ENCODE peak calls at places on chromosomes 12 and 14, in five cellular contexts. One of them, this sample, is unnamed.

GRCh38 chr12:6044082-6044481 is 80.4 kb downstream of the VWF start:
- DNase-seq in naive thymus-derived CD8-positive, alpha-beta T cell: no peak
- DNase-seq in fibroblast of pulmonary artery: no peak
- DNase-seq in IMR-90: no peak
- DNase-seq in stimulated activated CD4-positive, alpha-beta T cell treated with anti-CD3 and anti-CD28 coated beads, TNF-alpha, amount 100 ng/mL, for 24 hours: no peak
- DNase-seq in this sample: no peak

GRCh38 chr14:78253986-78254385 is 83.8 kb downstream of the NRXN3 start:
- DNase-seq in fibroblast of pulmonary artery: peak; percentile 3
- DNase-seq in stimulated activated CD4-positive, alpha-beta T cell treated with anti-CD3 and anti-CD28 coated beads, TNF-alpha, amount 100 ng/mL, for 24 hours: no peak
- DNase-seq in IMR-90: peak; percentile 43
- DNase-seq in naive thymus-derived CD8-positive, alpha-beta T cell: no peak
- DNase-seq in this sample: peak; percentile 82

GRCh38 chr12:76688627-76689026 is 75.3 kb upstream of the ZDHHC17 start:
- DNase-seq in stimulated activated CD4-positive, alpha-beta T cell treated with anti-CD3 and anti-CD28 coated beads, TNF-alpha, amount 100 ng/mL, for 24 hours: no peak
- DNase-seq in fibroblast of pulmonary artery: no peak
- DNase-seq in naive thymus-derived CD8-positive, alpha-beta T cell: no peak
- DNase-seq in IMR-90: no peak
- DNase-seq in this sample: no peak

GRCh38 chr14:91373591-91374245 is 43.9 kb downstream of the CCDC88C start:
- DNase-seq in stimulated activated CD4-positive, alpha-beta T cell treated with anti-CD3 and anti-CD28 coated beads, TNF-alpha, amount 100 ng/mL, for 24 hours: no peak
- DNase-seq in naive thymus-derived CD8-positive, alpha-beta T cell: no peak
- DNase-seq in fibroblast of pulmonary artery: no peak
- DNase-seq in IMR-90: no peak
- DNase-seq in this sample: no peak

GRCh38 chr12:28851781-28852180 is 297.3 kb upstream of the FAR2 start:
- DNase-seq in naive thymus-derived CD8-positive, alpha-beta T cell: no peak
- DNase-seq in fibroblast of pulmonary artery: no peak
- DNase-seq in IMR-90: peak; percentile 14
- DNase-seq in stimulated activated CD4-positive, alpha-beta T cell treated with anti-CD3 and anti-CD28 coated beads, TNF-alpha, amount 100 ng/mL, for 24 hours: no peak
- DNase-seq in this sample: no peak

GRCh38 chr12:9925746-9926393 is 6.3 kb downstream of the CLEC2A start:
- DNase-seq in naive thymus-derived CD8-positive, alpha-beta T cell: peak; percentile 10
- DNase-seq in IMR-90: peak; percentile 41
- DNase-seq in stimulated activated CD4-positive, alpha-beta T cell treated with anti-CD3 and anti-CD28 coated beads, TNF-alpha, amount 100 ng/mL, for 24 hours: no peak
- DNase-seq in fibroblast of pulmonary artery: peak; percentile 71
- DNase-seq in this sample: peak; percentile 64

GRCh38 chr12:110657747-110658146 is 31.2 kb downstream of the HVCN1 start:
- DNase-seq in naive thymus-derived CD8-positive, alpha-beta T cell: no peak
- DNase-seq in stimulated activated CD4-positive, alpha-beta T cell treated with anti-CD3 and anti-CD28 coated beads, TNF-alpha, amount 100 ng/mL, for 24 hours: no peak
- DNase-seq in fibroblast of pulmonary artery: no peak
- DNase-seq in IMR-90: no peak
- DNase-seq in this sample: no peak

GRCh38 chr12:92553389-92553788 is 149.4 kb upstream of the PLEKHG7 start:
- DNase-seq in naive thymus-derived CD8-positive, alpha-beta T cell: no peak
- DNase-seq in IMR-90: no peak
- DNase-seq in stimulated activated CD4-positive, alpha-beta T cell treated with anti-CD3 and anti-CD28 coated beads, TNF-alpha, amount 100 ng/mL, for 24 hours: no peak
- DNase-seq in fibroblast of pulmonary artery: peak; percentile 35
- DNase-seq in this sample: no peak

GRCh38 chr14:67245104-67245503 is 3.9 kb downstream of the PALS1 start:
- DNase-seq in stimulated activated CD4-positive, alpha-beta T cell treated with anti-CD3 and anti-CD28 coated beads, TNF-alpha, amount 100 ng/mL, for 24 hours: no peak
- DNase-seq in naive thymus-derived CD8-positive, alpha-beta T cell: no peak
- DNase-seq in IMR-90: no peak
- DNase-seq in fibroblast of pulmonary artery: no peak
- DNase-seq in this sample: no peak

GRCh38 chr14:90726656-90727055 is 89.6 kb downstream of the TTC7B start:
- DNase-seq in fibroblast of pulmonary artery: peak; percentile 36
- DNase-seq in IMR-90: peak; percentile 37
- DNase-seq in naive thymus-derived CD8-positive, alpha-beta T cell: no peak
- DNase-seq in stimulated activated CD4-positive, alpha-beta T cell treated with anti-CD3 and anti-CD28 coated beads, TNF-alpha, amount 100 ng/mL, for 24 hours: no peak
- DNase-seq in this sample: peak; percentile 32

GRCh38 chr12:94561943-94562411 is 88.4 kb downstream of the TMCC3 start:
- DNase-seq in stimulated activated CD4-positive, alpha-beta T cell treated with anti-CD3 and anti-CD28 coated beads, TNF-alpha, amount 100 ng/mL, for 24 hours: no peak
- DNase-seq in fibroblast of pulmonary artery: no peak
- DNase-seq in IMR-90: no peak
- DNase-seq in naive thymus-derived CD8-positive, alpha-beta T cell: no peak
- DNase-seq in this sample: no peak

GRCh38 chr14:73476451-73476905 is 14.3 kb upstream of the RIOX1 start:
- DNase-seq in fibroblast of pulmonary artery: no peak
- DNase-seq in stimulated activated CD4-positive, alpha-beta T cell treated with anti-CD3 and anti-CD28 coated beads, TNF-alpha, amount 100 ng/mL, for 24 hours: no peak
- DNase-seq in naive thymus-derived CD8-positive, alpha-beta T cell: no peak
- DNase-seq in IMR-90: no peak
- DNase-seq in this sample: no peak

GRCh38 chr12:52401526-52401925 is 4.6 kb downstream of the KRT82 start:
- DNase-seq in fibroblast of pulmonary artery: no peak
- DNase-seq in stimulated activated CD4-positive, alpha-beta T cell treated with anti-CD3 and anti-CD28 coated beads, TNF-alpha, amount 100 ng/mL, for 24 hours: no peak
- DNase-seq in IMR-90: no peak
- DNase-seq in naive thymus-derived CD8-positive, alpha-beta T cell: no peak
- DNase-seq in this sample: no peak

GRCh38 chr14:68363841-68364711 is 428.8 kb downstream of the ZFP36L1 start:
- DNase-seq in naive thymus-derived CD8-positive, alpha-beta T cell: no peak
- DNase-seq in IMR-90: peak; percentile 62
- DNase-seq in fibroblast of pulmonary artery: peak; percentile 61
- DNase-seq in stimulated activated CD4-positive, alpha-beta T cell treated with anti-CD3 and anti-CD28 coated beads, TNF-alpha, amount 100 ng/mL, for 24 hours: no peak
- DNase-seq in this sample: no peak

GRCh38 chr12:131097247-131098177 is 143.8 kb downstream of the ADGRD1 start:
- DNase-seq in stimulated activated CD4-positive, alpha-beta T cell treated with anti-CD3 and anti-CD28 coated beads, TNF-alpha, amount 100 ng/mL, for 24 hours: no peak
- DNase-seq in fibroblast of pulmonary artery: no peak
- DNase-seq in naive thymus-derived CD8-positive, alpha-beta T cell: no peak
- DNase-seq in IMR-90: no peak
- DNase-seq in this sample: no peak

GRCh38 chr12:5577239-5577638 is 145.3 kb downstream of the NTF3 start:
- DNase-seq in naive thymus-derived CD8-positive, alpha-beta T cell: no peak
- DNase-seq in stimulated activated CD4-positive, alpha-beta T cell treated with anti-CD3 and anti-CD28 coated beads, TNF-alpha, amount 100 ng/mL, for 24 hours: no peak
- DNase-seq in IMR-90: no peak
- DNase-seq in fibroblast of pulmonary artery: no peak
- DNase-seq in this sample: no peak

GRCh38 chr12:59494617-59495016 is 101.2 kb upstream of the SLC16A7 start:
- DNase-seq in naive thymus-derived CD8-positive, alpha-beta T cell: no peak
- DNase-seq in stimulated activated CD4-positive, alpha-beta T cell treated with anti-CD3 and anti-CD28 coated beads, TNF-alpha, amount 100 ng/mL, for 24 hours: no peak
- DNase-seq in fibroblast of pulmonary artery: no peak
- DNase-seq in IMR-90: no peak
- DNase-seq in this sample: no peak

GRCh38 chr12:84604541-84604940 is 308.1 kb downstream of the SLC6A15 start:
- DNase-seq in naive thymus-derived CD8-positive, alpha-beta T cell: no peak
- DNase-seq in stimulated activated CD4-positive, alpha-beta T cell treated with anti-CD3 and anti-CD28 coated beads, TNF-alpha, amount 100 ng/mL, for 24 hours: no peak
- DNase-seq in IMR-90: no peak
- DNase-seq in fibroblast of pulmonary artery: no peak
- DNase-seq in this sample: no peak

GRCh38 chr14:103122578-103123127 is 608 bp upstream of the TNFAIP2 start:
- DNase-seq in IMR-90: no peak
- DNase-seq in stimulated activated CD4-positive, alpha-beta T cell treated with anti-CD3 and anti-CD28 coated beads, TNF-alpha, amount 100 ng/mL, for 24 hours: no peak
- DNase-seq in naive thymus-derived CD8-positive, alpha-beta T cell: no peak
- DNase-seq in fibroblast of pulmonary artery: no peak
- DNase-seq in this sample: no peak

GRCh38 chr14:96362965-96363750 is at the start of the genes ATG2B and GSKIP:
- DNase-seq in IMR-90: peak; percentile 85
- DNase-seq in naive thymus-derived CD8-positive, alpha-beta T cell: peak; percentile 95
- DNase-seq in fibroblast of pulmonary artery: peak; percentile 87
- DNase-seq in stimulated activated CD4-positive, alpha-beta T cell treated with anti-CD3 and anti-CD28 coated beads, TNF-alpha, amount 100 ng/mL, for 24 hours: peak; percentile 96
- DNase-seq in this sample: peak; percentile 92

GRCh38 chr12:11778703-11779102 is 129.2 kb downstream of the ETV6 start:
- DNase-seq in fibroblast of pulmonary artery: no peak
- DNase-seq in stimulated activated CD4-positive, alpha-beta T cell treated with anti-CD3 and anti-CD28 coated beads, TNF-alpha, amount 100 ng/mL, for 24 hours: no peak
- DNase-seq in naive thymus-derived CD8-positive, alpha-beta T cell: no peak
- DNase-seq in IMR-90: no peak
- DNase-seq in this sample: no peak

GRCh38 chr12:106978035-106978800 is 8.7 kb downstream of the MTERF2 start:
- DNase-seq in IMR-90: no peak
- DNase-seq in naive thymus-derived CD8-positive, alpha-beta T cell: no peak
- DNase-seq in stimulated activated CD4-positive, alpha-beta T cell treated with anti-CD3 and anti-CD28 coated beads, TNF-alpha, amount 100 ng/mL, for 24 hours: no peak
- DNase-seq in fibroblast of pulmonary artery: peak; percentile 63
- DNase-seq in this sample: no peak

GRCh38 chr14:93301821-93302447 is 30.9 kb downstream of the BTBD7 start:
- DNase-seq in fibroblast of pulmonary artery: no peak
- DNase-seq in IMR-90: no peak
- DNase-seq in naive thymus-derived CD8-positive, alpha-beta T cell: no peak
- DNase-seq in stimulated activated CD4-positive, alpha-beta T cell treated with anti-CD3 and anti-CD28 coated beads, TNF-alpha, amount 100 ng/mL, for 24 hours: no peak
- DNase-seq in this sample: no peak

GRCh38 chr12:111672822-111673381 is 12.9 kb downstream of the BRAP start:
- DNase-seq in fibroblast of pulmonary artery: no peak
- DNase-seq in stimulated activated CD4-positive, alpha-beta T cell treated with anti-CD3 and anti-CD28 coated beads, TNF-alpha, amount 100 ng/mL, for 24 hours: no peak
- DNase-seq in naive thymus-derived CD8-positive, alpha-beta T cell: no peak
- DNase-seq in IMR-90: no peak
- DNase-seq in this sample: no peak

GRCh38 chr12:83476006-83476405 is 789.3 kb downstream of the TMTC2 start:
- DNase-seq in fibroblast of pulmonary artery: no peak
- DNase-seq in naive thymus-derived CD8-positive, alpha-beta T cell: no peak
- DNase-seq in IMR-90: no peak
- DNase-seq in stimulated activated CD4-positive, alpha-beta T cell treated with anti-CD3 and anti-CD28 coated beads, TNF-alpha, amount 100 ng/mL, for 24 hours: no peak
- DNase-seq in this sample: no peak

GRCh38 chr14:46279776-46280175 is 371.8 kb downstream of the RPL10L start:
- DNase-seq in fibroblast of pulmonary artery: no peak
- DNase-seq in IMR-90: no peak
- DNase-seq in naive thymus-derived CD8-positive, alpha-beta T cell: no peak
- DNase-seq in stimulated activated CD4-positive, alpha-beta T cell treated with anti-CD3 and anti-CD28 coated beads, TNF-alpha, amount 100 ng/mL, for 24 hours: no peak
- DNase-seq in this sample: no peak

GRCh38 chr14:104967144-104967413 is 11.1 kb downstream of the AHNAK2 start:
- DNase-seq in IMR-90: no peak
- DNase-seq in fibroblast of pulmonary artery: no peak
- DNase-seq in naive thymus-derived CD8-positive, alpha-beta T cell: no peak
- DNase-seq in stimulated activated CD4-positive, alpha-beta T cell treated with anti-CD3 and anti-CD28 coated beads, TNF-alpha, amount 100 ng/mL, for 24 hours: no peak
- DNase-seq in this sample: no peak

GRCh38 chr12:73220951-73221350 is 948.8 kb downstream of the TRHDE start:
- DNase-seq in IMR-90: no peak
- DNase-seq in fibroblast of pulmonary artery: no peak
- DNase-seq in naive thymus-derived CD8-positive, alpha-beta T cell: no peak
- DNase-seq in stimulated activated CD4-positive, alpha-beta T cell treated with anti-CD3 and anti-CD28 coated beads, TNF-alpha, amount 100 ng/mL, for 24 hours: no peak
- DNase-seq in this sample: no peak

GRCh38 chr12:67410246-67410645 is 141.1 kb downstream of the CAND1 start:
- DNase-seq in IMR-90: no peak
- DNase-seq in naive thymus-derived CD8-positive, alpha-beta T cell: no peak
- DNase-seq in fibroblast of pulmonary artery: no peak
- DNase-seq in stimulated activated CD4-positive, alpha-beta T cell treated with anti-CD3 and anti-CD28 coated beads, TNF-alpha, amount 100 ng/mL, for 24 hours: no peak
- DNase-seq in this sample: no peak

GRCh38 chr12:188910-189621 is 24.9 kb downstream of the SLC6A12 start:
- DNase-seq in IMR-90: peak; percentile 45
- DNase-seq in naive thymus-derived CD8-positive, alpha-beta T cell: peak; percentile 14
- DNase-seq in fibroblast of pulmonary artery: peak; percentile 58
- DNase-seq in stimulated activated CD4-positive, alpha-beta T cell treated with anti-CD3 and anti-CD28 coated beads, TNF-alpha, amount 100 ng/mL, for 24 hours: peak; percentile 19
- DNase-seq in this sample: peak; percentile 58

GRCh38 chr12:67741234-67741633 is 92.7 kb downstream of the DYRK2 start:
- DNase-seq in IMR-90: no peak
- DNase-seq in stimulated activated CD4-positive, alpha-beta T cell treated with anti-CD3 and anti-CD28 coated beads, TNF-alpha, amount 100 ng/mL, for 24 hours: no peak
- DNase-seq in naive thymus-derived CD8-positive, alpha-beta T cell: no peak
- DNase-seq in fibroblast of pulmonary artery: no peak
- DNase-seq in this sample: no peak

GRCh38 chr14:23056956-23057756 is at the start of gene CDH24:
- DNase-seq in stimulated activated CD4-positive, alpha-beta T cell treated with anti-CD3 and anti-CD28 coated beads, TNF-alpha, amount 100 ng/mL, for 24 hours: peak; percentile 25
- DNase-seq in fibroblast of pulmonary artery: peak; percentile 65
- DNase-seq in naive thymus-derived CD8-positive, alpha-beta T cell: peak; percentile 48
- DNase-seq in IMR-90: peak; percentile 57
- DNase-seq in this sample: peak; percentile 51

GRCh38 chr14:88695873-88696272 is 96.9 kb downstream of the EML5 start:
- DNase-seq in naive thymus-derived CD8-positive, alpha-beta T cell: no peak
- DNase-seq in fibroblast of pulmonary artery: no peak
- DNase-seq in IMR-90: peak; percentile 30
- DNase-seq in stimulated activated CD4-positive, alpha-beta T cell treated with anti-CD3 and anti-CD28 coated beads, TNF-alpha, amount 100 ng/mL, for 24 hours: no peak
- DNase-seq in this sample: no peak

GRCh38 chr14:75715926-75716780 is 55.1 kb downstream of the TTLL5 start:
- DNase-seq in fibroblast of pulmonary artery: no peak
- DNase-seq in naive thymus-derived CD8-positive, alpha-beta T cell: no peak
- DNase-seq in IMR-90: peak; percentile 98
- DNase-seq in stimulated activated CD4-positive, alpha-beta T cell treated with anti-CD3 and anti-CD28 coated beads, TNF-alpha, amount 100 ng/mL, for 24 hours: no peak
- DNase-seq in this sample: peak; percentile 17

GRCh38 chr14:99722741-99723140 is 38.6 kb downstream of the CYP46A1 start:
- DNase-seq in stimulated activated CD4-positive, alpha-beta T cell treated with anti-CD3 and anti-CD28 coated beads, TNF-alpha, amount 100 ng/mL, for 24 hours: no peak
- DNase-seq in naive thymus-derived CD8-positive, alpha-beta T cell: no peak
- DNase-seq in IMR-90: no peak
- DNase-seq in fibroblast of pulmonary artery: no peak
- DNase-seq in this sample: no peak

GRCh38 chr14:50736932-50737419 is 68.9 kb upstream of the SAV1 start:
- DNase-seq in IMR-90: no peak
- DNase-seq in naive thymus-derived CD8-positive, alpha-beta T cell: no peak
- DNase-seq in stimulated activated CD4-positive, alpha-beta T cell treated with anti-CD3 and anti-CD28 coated beads, TNF-alpha, amount 100 ng/mL, for 24 hours: peak; percentile 18
- DNase-seq in fibroblast of pulmonary artery: no peak
- DNase-seq in this sample: no peak

GRCh38 chr12:38906482-38907170 is 1.2 kb upstream of the CPNE8 start:
- DNase-seq in stimulated activated CD4-positive, alpha-beta T cell treated with anti-CD3 and anti-CD28 coated beads, TNF-alpha, amount 100 ng/mL, for 24 hours: peak; percentile 48
- DNase-seq in IMR-90: no peak
- DNase-seq in fibroblast of pulmonary artery: peak; percentile 88
- DNase-seq in naive thymus-derived CD8-positive, alpha-beta T cell: peak; percentile 27
- DNase-seq in this sample: peak; percentile 64

GRCh38 chr12:19397534-19397933 is 41.8 kb upstream of the AEBP2 start:
- DNase-seq in fibroblast of pulmonary artery: no peak
- DNase-seq in naive thymus-derived CD8-positive, alpha-beta T cell: no peak
- DNase-seq in IMR-90: peak; percentile 60
- DNase-seq in stimulated activated CD4-positive, alpha-beta T cell treated with anti-CD3 and anti-CD28 coated beads, TNF-alpha, amount 100 ng/mL, for 24 hours: no peak
- DNase-seq in this sample: no peak

GRCh38 chr14:32648434-32648833 is 290.2 kb upstream of the NPAS3 start:
- DNase-seq in naive thymus-derived CD8-positive, alpha-beta T cell: no peak
- DNase-seq in fibroblast of pulmonary artery: peak; percentile 42
- DNase-seq in stimulated activated CD4-positive, alpha-beta T cell treated with anti-CD3 and anti-CD28 coated beads, TNF-alpha, amount 100 ng/mL, for 24 hours: no peak
- DNase-seq in IMR-90: peak; percentile 68
- DNase-seq in this sample: no peak

GRCh38 chr14:102554835-102555819 is 37.3 kb upstream of the RCOR1 start:
- DNase-seq in stimulated activated CD4-positive, alpha-beta T cell treated with anti-CD3 and anti-CD28 coated beads, TNF-alpha, amount 100 ng/mL, for 24 hours: peak; percentile 19
- DNase-seq in naive thymus-derived CD8-positive, alpha-beta T cell: peak; percentile 62
- DNase-seq in fibroblast of pulmonary artery: peak; percentile 41
- DNase-seq in IMR-90: no peak
- DNase-seq in this sample: no peak